ENCODE peak calls at places on chromosome 10, in four cellular contexts. P is CD8-positive, alpha-beta memory T cell; E is heart left ventricle; L is aorta. W is an unnamed sample.

GRCh38 chr10:110840225-110840922 is 31.4 kb upstream of the PDCD4 start:
- DNase-seq in P (no peak), E (no peak), L (no peak), W (peak; percentile 78)

GRCh38 chr10:89219512-89220218 is 12.5 kb upstream of the CH25H start:
- DNase-seq in P (no peak), E (no peak), L (no peak), W (no peak)

GRCh38 chr10:103583871-103584215 is 90.3 kb downstream of the NEURL1 start:
- DNase-seq in P (no peak), E (no peak), L (no peak), W (no peak)

GRCh38 chr10:89481662-89482061 is 53.7 kb downstream of the SLC16A12 start:
- DNase-seq in P (no peak), E (no peak), L (no peak), W (no peak)

GRCh38 chr10:3564599-3564998 is 220.4 kb downstream of the KLF6 start:
- DNase-seq in P (no peak), E (no peak), L (no peak), W (no peak)

GRCh38 chr10:114768394-114768786 is 53.2 kb upstream of the FHIP2A start:
- DNase-seq in P (no peak), E (no peak), L (no peak), W (no peak)

GRCh38 chr10:112793197-112793921 is 156.7 kb upstream of the TCF7L2 start:
- DNase-seq in P (no peak), E (no peak), L (no peak), W (no peak)

GRCh38 chr10:14040787-14041631 is 289.7 kb downstream of the FRMD4A start:
- DNase-seq in P (no peak), E (no peak), L (no peak), W (no peak)

GRCh38 chr10:712575-712974 is 23.1 kb upstream of the DIP2C start:
- DNase-seq in P (no peak), E (no peak), L (no peak), W (no peak)

DNA sequence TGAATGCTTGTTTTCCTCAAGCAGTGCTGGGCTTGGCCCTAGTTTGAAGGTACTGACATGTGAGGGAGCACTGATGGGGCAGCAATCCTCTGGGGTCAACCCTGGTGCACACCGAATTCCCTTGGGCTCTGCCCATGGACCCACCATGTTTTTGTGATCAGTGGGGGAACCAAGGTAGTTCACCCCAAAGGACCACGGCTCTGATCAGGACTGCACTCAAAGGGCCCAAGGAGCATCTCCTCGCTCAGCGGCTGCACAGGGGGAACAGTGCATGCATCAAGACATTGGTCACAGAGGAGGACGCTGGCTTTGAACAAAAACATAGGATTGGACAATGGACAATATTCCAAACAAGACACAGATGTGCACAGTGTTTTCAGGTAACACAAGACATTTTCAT is 12.7 kb downstream of the CXCL12 start:
- DNase-seq in P (no peak), E (no peak), L (no peak), W (no peak)
- H3K27me3 ChIP-seq in P (no peaks in the 10 kb centered on the region), E (no peaks in the 10 kb centered on the region), L (no peaks in the 10 kb centered on the region), W (no peaks in the 10 kb centered on the region)

GRCh38 chr10:131764929-131765328 is 135.9 kb upstream of the PPP2R2D start:
- DNase-seq in P (no peak), E (no peak), L (no peak), W (no peak)

GRCh38 chr10:131767716-131768115 is 133.1 kb upstream of the PPP2R2D start:
- DNase-seq in P (no peak), E (no peak), L (no peak), W (peak; percentile 2)

GRCh38 chr10:131762789-131763696 is 137.8 kb upstream of the PPP2R2D start:
- DNase-seq in P (no peak), E (no peak), L (no peak), W (peak; percentile 44)

GRCh38 chr10:131769691-131770090 is 131.1 kb upstream of the PPP2R2D start:
- DNase-seq in P (no peak), E (no peak), L (no peak), W (no peak)

GRCh38 chr10:131766096-131766495 is 134.7 kb upstream of the PPP2R2D start:
- DNase-seq in P (no peak), E (no peak), L (no peak), W (no peak)
- H3K9me3 ChIP-seq in P (no peaks in the 10 kb centered on the region), E (no peaks in the 10 kb centered on the region), L (peaks cover 3% of the 10 kb centered on the region), W (no peaks in the 10 kb centered on the region)

DNA sequence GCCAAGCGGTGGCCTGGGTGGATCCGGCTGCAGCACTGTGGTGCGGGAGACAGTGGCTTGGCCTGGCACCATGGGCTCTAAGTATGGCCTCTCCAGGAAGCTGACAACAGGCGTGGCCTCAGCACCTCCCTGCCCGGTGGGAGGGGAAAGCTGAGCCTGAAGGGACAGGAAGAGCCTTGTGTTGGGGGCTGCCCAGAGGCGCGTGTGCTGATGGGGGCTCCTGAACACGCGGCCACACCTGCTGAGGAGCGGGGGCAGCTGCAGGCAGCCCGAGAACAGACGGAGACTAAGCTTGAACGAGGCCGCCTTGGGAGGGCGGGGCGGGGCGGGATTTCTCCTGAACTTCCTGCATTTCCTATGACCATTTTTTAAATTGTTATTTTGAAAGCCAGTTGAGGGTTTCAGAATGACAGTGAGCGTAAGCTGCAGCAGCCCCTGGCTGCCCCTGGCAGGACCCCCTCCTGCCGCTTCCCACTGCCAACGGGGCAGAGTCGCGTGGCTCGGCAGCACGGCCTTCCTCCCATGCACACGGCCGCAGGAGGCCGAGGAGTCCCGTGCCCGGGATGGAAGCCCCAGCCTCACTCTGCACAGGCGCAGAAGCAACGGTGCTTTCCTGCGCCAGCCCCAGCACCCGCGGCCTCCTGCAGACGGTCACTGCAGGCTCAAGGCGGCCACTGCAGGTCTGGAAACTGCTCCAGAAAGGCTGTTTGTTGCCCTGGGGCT is 43.2 kb downstream of the DPYSL4 start:
- DNase-seq in P (no peak), E (no peak), L (no peak), W (no peak)
- H3K4me3 ChIP-seq in P (no peak overlapping the region), E (peak overlapping the region; percentile 52), L (no peak overlapping the region), W (peak overlapping the region; percentile 18)

GRCh38 chr10:42929993-42930392 is 146.9 kb upstream of the RET start:
- DNase-seq in P (no peak), E (no peak), L (no peak), W (no peak)

GRCh38 chr10:42932116-42932515 is 144.8 kb upstream of the RET start:
- DNase-seq in P (no peak), E (no peak), L (no peak), W (no peak)

GRCh38 chr10:42932735-42933453 is 144.0 kb upstream of the RET start:
- DNase-seq in P (no peak), E (no peak), L (peak; percentile 70), W (no peak)

GRCh38 chr10:42929236-42929635 is 146.6 kb downstream of the BMS1 start:
- DNase-seq in P (no peak), E (no peak), L (no peak), W (no peak)

DNA sequence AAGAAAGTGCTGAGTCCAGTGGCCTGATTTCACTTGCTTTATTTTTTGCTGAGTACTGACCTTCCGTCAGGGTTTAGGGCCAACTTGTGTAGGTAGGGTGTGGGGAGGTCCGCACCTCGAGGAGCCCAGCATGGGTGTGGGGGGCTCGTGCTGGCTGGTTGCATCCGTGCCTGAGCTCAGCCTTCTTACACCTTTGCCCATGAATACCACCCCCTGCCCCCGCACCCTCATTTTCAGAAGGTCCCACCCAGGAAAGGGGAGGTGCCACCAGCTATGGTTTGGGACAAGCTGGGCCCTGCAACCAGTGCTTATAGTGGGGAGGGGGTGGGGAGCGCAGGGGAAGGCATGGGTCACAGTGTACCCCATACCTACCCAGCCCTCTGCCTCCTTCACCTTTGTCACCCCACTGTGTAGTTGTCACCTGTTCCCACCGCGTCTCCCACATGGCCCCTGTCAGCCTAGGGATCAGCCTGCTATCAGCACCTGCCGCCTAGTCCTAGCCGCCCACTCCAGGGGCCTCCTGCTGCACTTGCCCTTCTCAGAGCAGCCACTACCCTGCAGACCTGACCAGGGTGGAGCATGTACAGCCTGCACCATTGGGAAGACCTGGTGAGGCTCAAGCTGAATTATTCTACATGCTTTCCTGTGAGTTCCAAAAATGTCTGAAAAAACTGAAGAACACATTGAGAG is 146.2 kb upstream of the RET start:
- DNase-seq in P (no peak), E (no peak), L (no peak), W (no peak)
- H3K27me3 ChIP-seq in P (no peaks in the 10 kb centered on the region), E (peaks cover 62% of the 10 kb centered on the region), L (no peaks in the 10 kb centered on the region), W (no peaks in the 10 kb centered on the region)

GRCh38 chr10:121362026-121362425 is 236.2 kb downstream of the FGFR2 start:
- DNase-seq in P (no peak), E (no peak), L (no peak), W (no peak)

GRCh38 chr10:121355161-121355560 is 243.1 kb downstream of the FGFR2 start:
- DNase-seq in P (no peak), E (no peak), L (no peak), W (no peak)

GRCh38 chr10:121356187-121356586 is 242.1 kb downstream of the FGFR2 start:
- DNase-seq in P (no peak), E (no peak), L (no peak), W (no peak)

GRCh38 chr10:121352456-121352855 is 245.8 kb downstream of the FGFR2 start:
- DNase-seq in P (no peak), E (no peak), L (no peak), W (no peak)

DNA sequence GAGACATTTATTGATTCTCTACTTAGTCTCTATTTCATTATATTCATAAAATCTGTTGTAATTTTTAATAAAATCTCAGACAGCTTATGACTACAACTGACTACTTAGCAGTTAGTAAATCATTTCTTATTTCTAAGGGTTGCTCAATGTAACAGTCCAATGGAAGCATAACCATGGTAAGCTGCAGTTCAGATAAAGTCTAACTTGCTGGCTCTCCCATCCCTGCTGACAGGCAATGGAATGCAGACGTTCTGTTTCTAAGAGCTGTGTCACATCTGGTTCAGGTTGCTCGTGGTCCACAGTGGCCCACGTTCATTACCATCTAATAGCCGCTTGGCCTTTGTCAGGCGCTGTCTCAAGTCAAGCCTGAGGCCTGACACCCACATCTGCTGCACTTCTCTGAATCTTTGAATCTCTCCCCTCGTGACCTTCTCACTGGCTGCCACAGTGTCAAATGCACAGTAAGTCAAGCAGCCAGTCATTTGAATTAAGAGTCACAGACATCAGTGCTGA is 240.9 kb downstream of the FGFR2 start:
- DNase-seq in P (no peak), E (no peak), L (no peak), W (no peak)
- H3K9me3 ChIP-seq in P (no peaks in the 10 kb centered on the region), E (no peaks in the 10 kb centered on the region), L (peaks cover 2% of the 10 kb centered on the region), W (no peaks in the 10 kb centered on the region)

DNA sequence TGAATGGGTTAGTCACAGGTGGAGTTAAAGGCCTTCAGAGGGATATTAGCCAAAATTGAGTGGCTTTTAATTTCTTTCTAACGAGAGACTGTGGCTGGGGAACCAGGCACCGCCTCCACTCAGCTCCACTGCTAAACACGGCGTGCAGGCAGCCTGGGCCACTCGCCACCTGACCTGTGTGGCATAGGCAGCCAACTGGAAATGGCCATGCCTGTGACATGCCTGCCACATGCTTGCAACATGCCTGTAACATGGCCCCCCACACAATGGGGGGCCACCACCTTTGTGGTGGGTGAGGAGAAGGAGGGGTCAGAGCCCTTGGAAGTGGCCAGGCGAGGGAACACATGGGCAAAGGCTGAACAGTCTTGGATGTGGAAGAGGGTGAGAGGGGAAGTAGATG is 60.1 kb upstream of the PAX2 start:
- DNase-seq in P (no peak), E (no peak), L (no peak), W (no peak)
- H3K4me3 ChIP-seq in P (no peak overlapping the region), E (no peak overlapping the region), L (no peak overlapping the region), W (no peak overlapping the region)

GRCh38 chr10:21523007-21523406 is 2.5 kb downstream of the SKIDA1 start:
- DNase-seq in P (no peak), E (no peak), L (no peak), W (no peak)
- H3K27me3 ChIP-seq in P (peaks cover 29% of the 10 kb centered on the region), E (no peaks in the 10 kb centered on the region), L (no peaks in the 10 kb centered on the region), W (peaks cover 53% of the 10 kb centered on the region)

W was measured in tibial artery.